ENCODE peak calls at places on chromosomes 1 and 21, in six cellular contexts. One of them, this sample, is unnamed. For H3K4me1, the result is how much of the 10 kb centered on the place peaks cover.

GRCh38 chr21:42465008-42465878 is 30.8 kb downstream of the RSPH1 start:
- DNase-seq in HCT116: no peak
- DNase-seq in heart left ventricle: no peak
- DNase-seq in ovary: no peak
- DNase-seq in CD8-positive, alpha-beta T cell: no peak
- DNase-seq in adrenal gland: peak
- DNase-seq in this sample: no peak

GRCh38 chr1:116855220-116855619 is 54.5 kb upstream of the PTGFRN start:
- DNase-seq in HCT116: no peak
- DNase-seq in CD8-positive, alpha-beta T cell: no peak
- DNase-seq in adrenal gland: peak
- DNase-seq in heart left ventricle: peak
- DNase-seq in ovary: peak
- DNase-seq in this sample: peak

GRCh38 chr1:157116735-157117103 is 17.1 kb upstream of the ETV3L start:
- DNase-seq in adrenal gland: no peak
- DNase-seq in HCT116: no peak
- DNase-seq in ovary: no peak
- DNase-seq in CD8-positive, alpha-beta T cell: no peak
- DNase-seq in heart left ventricle: no peak
- DNase-seq in this sample: no peak

GRCh38 chr1:59985901-59986735 is 59.5 kb upstream of the CYP2J2 start:
- DNase-seq in ovary: no peak
- DNase-seq in CD8-positive, alpha-beta T cell: no peak
- DNase-seq in adrenal gland: no peak
- DNase-seq in heart left ventricle: no peak
- DNase-seq in HCT116: no peak
- DNase-seq in this sample: no peak

GRCh38 chr1:71689635-71690034 is 592.7 kb downstream of the NEGR1 start:
- DNase-seq in adrenal gland: no peak
- DNase-seq in HCT116: no peak
- DNase-seq in ovary: no peak
- DNase-seq in CD8-positive, alpha-beta T cell: no peak
- DNase-seq in heart left ventricle: no peak
- DNase-seq in this sample: no peak

GRCh38 chr1:9842073-9842711 is 18.4 kb upstream of the CLSTN1 start:
- DNase-seq in ovary: no peak
- DNase-seq in CD8-positive, alpha-beta T cell: no peak
- DNase-seq in heart left ventricle: no peak
- DNase-seq in HCT116: no peak
- DNase-seq in adrenal gland: no peak
- DNase-seq in this sample: no peak

GRCh38 chr1:208065862-208066261 is 154.9 kb upstream of the CD34 start:
- DNase-seq in ovary: no peak
- DNase-seq in CD8-positive, alpha-beta T cell: no peak
- DNase-seq in adrenal gland: peak
- DNase-seq in HCT116: no peak
- DNase-seq in heart left ventricle: no peak
- DNase-seq in this sample: no peak

GRCh38 chr1:88311907-88312306 is 372.2 kb upstream of the PKN2 start:
- DNase-seq in HCT116: no peak
- DNase-seq in heart left ventricle: no peak
- DNase-seq in ovary: no peak
- DNase-seq in adrenal gland: no peak
- DNase-seq in CD8-positive, alpha-beta T cell: no peak
- DNase-seq in this sample: no peak

GRCh38 chr1:229377429-229377828 is 34.6 kb upstream of the CCSAP start:
- DNase-seq in ovary: no peak
- DNase-seq in heart left ventricle: no peak
- DNase-seq in adrenal gland: no peak
- DNase-seq in HCT116: no peak
- DNase-seq in CD8-positive, alpha-beta T cell: no peak
- DNase-seq in this sample: no peak

GRCh38 chr1:147266381-147266780 is 23.9 kb downstream of the CHD1L start:
- DNase-seq in HCT116: no peak
- DNase-seq in CD8-positive, alpha-beta T cell: no peak
- DNase-seq in ovary: no peak
- DNase-seq in heart left ventricle: no peak
- DNase-seq in adrenal gland: no peak
- DNase-seq in this sample: no peak

GRCh38 chr1:206706298-206706791 is 21.6 kb downstream of the MAPKAPK2 start:
- DNase-seq in ovary: no peak
- DNase-seq in adrenal gland: peak
- DNase-seq in heart left ventricle: peak
- DNase-seq in HCT116: no peak
- DNase-seq in CD8-positive, alpha-beta T cell: no peak
- DNase-seq in this sample: peak

GRCh38 chr1:78839704-78840277 is 166.7 kb downstream of the ADGRL4 start:
- DNase-seq in adrenal gland: no peak
- DNase-seq in ovary: no peak
- DNase-seq in CD8-positive, alpha-beta T cell: no peak
- DNase-seq in HCT116: peak
- DNase-seq in heart left ventricle: no peak
- DNase-seq in this sample: no peak

GRCh38 chr1:184513966-184514365 is 127.1 kb downstream of the C1orf21 start:
- DNase-seq in adrenal gland: peak
- DNase-seq in heart left ventricle: peak
- DNase-seq in HCT116: no peak
- DNase-seq in CD8-positive, alpha-beta T cell: no peak
- DNase-seq in ovary: no peak
- DNase-seq in this sample: peak

GRCh38 chr21:41805038-41805437 is 38.2 kb upstream of the RIPK4 start:
- DNase-seq in HCT116: no peak
- DNase-seq in adrenal gland: no peak
- DNase-seq in CD8-positive, alpha-beta T cell: no peak
- DNase-seq in heart left ventricle: no peak
- DNase-seq in ovary: no peak
- DNase-seq in this sample: no peak

GRCh38 chr21:20997633-20998455 is at the start of gene NCAM2:
- DNase-seq in ovary: peak
- DNase-seq in heart left ventricle: peak
- DNase-seq in adrenal gland: peak
- DNase-seq in HCT116: no peak
- DNase-seq in CD8-positive, alpha-beta T cell: peak
- DNase-seq in this sample: peak

GRCh38 chr21:38311765-38312164 is 55.0 kb downstream of the KCNJ15 start:
- DNase-seq in HCT116: no peak
- DNase-seq in CD8-positive, alpha-beta T cell: no peak
- DNase-seq in adrenal gland: no peak
- DNase-seq in heart left ventricle: no peak
- DNase-seq in ovary: no peak
- DNase-seq in this sample: no peak

GRCh38 chr1:71919812-71920509 is 362.4 kb downstream of the NEGR1 start:
- DNase-seq in adrenal gland: no peak
- DNase-seq in ovary: no peak
- DNase-seq in HCT116: no peak
- DNase-seq in heart left ventricle: no peak
- DNase-seq in CD8-positive, alpha-beta T cell: no peak
- DNase-seq in this sample: no peak

GRCh38 chr1:117180571-117180970 is 30.2 kb downstream of the VTCN1 start:
- DNase-seq in HCT116: no peak
- DNase-seq in adrenal gland: no peak
- DNase-seq in CD8-positive, alpha-beta T cell: no peak
- DNase-seq in heart left ventricle: no peak
- DNase-seq in ovary: peak
- DNase-seq in this sample: peak

GRCh38 chr21:34910396-34910795 is 138.7 kb downstream of the RUNX1 start:
- DNase-seq in heart left ventricle: no peak
- DNase-seq in ovary: no peak
- DNase-seq in HCT116: no peak
- DNase-seq in CD8-positive, alpha-beta T cell: no peak
- DNase-seq in adrenal gland: no peak
- DNase-seq in this sample: no peak

GRCh38 chr1:26690157-26690556 is 5.7 kb upstream of the ARID1A start:
- DNase-seq in adrenal gland: peak
- DNase-seq in HCT116: no peak
- DNase-seq in CD8-positive, alpha-beta T cell: no peak
- DNase-seq in ovary: no peak
- DNase-seq in heart left ventricle: no peak
- DNase-seq in this sample: no peak

GRCh38 chr1:114585221-114585620 is 3.8 kb upstream of the BCAS2 start:
- DNase-seq in adrenal gland: no peak
- DNase-seq in heart left ventricle: no peak
- DNase-seq in CD8-positive, alpha-beta T cell: no peak
- DNase-seq in ovary: no peak
- DNase-seq in HCT116: no peak
- DNase-seq in this sample: no peak

GRCh38 chr21:15682182-15682895 is 47.4 kb upstream of the USP25 start:
- DNase-seq in ovary: no peak
- DNase-seq in CD8-positive, alpha-beta T cell: no peak
- DNase-seq in heart left ventricle: no peak
- DNase-seq in HCT116: no peak
- DNase-seq in adrenal gland: no peak
- DNase-seq in this sample: no peak

GRCh38 chr1:149931212-149931805 is 3.7 kb upstream of the SF3B4 start:
- DNase-seq in heart left ventricle: no peak
- DNase-seq in HCT116: no peak
- DNase-seq in adrenal gland: no peak
- DNase-seq in CD8-positive, alpha-beta T cell: no peak
- DNase-seq in ovary: no peak
- DNase-seq in this sample: no peak

GRCh38 chr1:149936076-149936991 is at the start of gene MTMR11:
- DNase-seq in heart left ventricle: no peak
- DNase-seq in HCT116: no peak
- DNase-seq in CD8-positive, alpha-beta T cell: no peak
- DNase-seq in adrenal gland: no peak
- DNase-seq in ovary: peak
- DNase-seq in this sample: peak

GRCh38 chr1:149932474-149932873 is 4.2 kb downstream of the MTMR11 start:
- DNase-seq in adrenal gland: no peak
- DNase-seq in CD8-positive, alpha-beta T cell: no peak
- DNase-seq in HCT116: no peak
- DNase-seq in heart left ventricle: no peak
- DNase-seq in ovary: no peak
- DNase-seq in this sample: no peak

GRCh38 chr1:149934326-149934725 is 2.4 kb downstream of the MTMR11 start:
- DNase-seq in adrenal gland: no peak
- DNase-seq in heart left ventricle: no peak
- DNase-seq in HCT116: no peak
- DNase-seq in CD8-positive, alpha-beta T cell: no peak
- DNase-seq in ovary: no peak
- DNase-seq in this sample: no peak

DNA sequence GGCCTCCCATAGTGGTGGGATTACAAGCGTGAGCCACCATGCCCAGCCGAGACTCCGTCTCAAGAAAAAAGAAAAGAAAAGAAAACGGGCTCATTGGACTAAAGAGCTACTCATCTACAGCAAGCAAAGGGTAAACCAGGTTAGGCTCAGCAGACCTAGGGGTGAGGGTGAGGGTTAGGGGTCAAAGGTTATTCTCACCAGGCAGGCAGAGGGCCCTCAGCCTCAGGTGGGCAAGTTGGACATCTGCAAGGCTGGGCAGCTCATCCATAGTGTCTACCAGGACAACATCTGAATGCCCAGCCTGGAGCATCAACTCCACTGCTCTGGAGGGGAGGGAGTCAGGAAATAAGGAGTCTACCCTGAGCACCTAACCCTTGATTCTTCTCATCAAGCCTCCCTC is 3.5 kb downstream of the MTMR11 start:
- DNase-seq in HCT116: no peak
- DNase-seq in ovary: no peak
- DNase-seq in heart left ventricle: no peak
- DNase-seq in adrenal gland: no peak
- DNase-seq in CD8-positive, alpha-beta T cell: no peak
- DNase-seq in this sample: no peak
- H3K4me1 ChIP-seq in HCT116: under half
- H3K4me1 ChIP-seq in ovary: under half
- H3K4me1 ChIP-seq in heart left ventricle: under half
- H3K4me1 ChIP-seq in adrenal gland: under half
- H3K4me1 ChIP-seq in CD8-positive, alpha-beta T cell: under half
- H3K4me1 ChIP-seq in this sample: under half

GRCh38 chr1:247373721-247374141 is 42.1 kb upstream of the ZNF496 start:
- DNase-seq in ovary: peak
- DNase-seq in HCT116: no peak
- DNase-seq in CD8-positive, alpha-beta T cell: peak
- DNase-seq in adrenal gland: peak
- DNase-seq in heart left ventricle: no peak
- DNase-seq in this sample: peak
- H3K4me3 ChIP-seq in ovary: peak
- H3K4me3 ChIP-seq in HCT116: no peak
- H3K4me3 ChIP-seq in CD8-positive, alpha-beta T cell: peak
- H3K4me3 ChIP-seq in adrenal gland: no peak
- H3K4me3 ChIP-seq in heart left ventricle: peak
- H3K4me3 ChIP-seq in this sample: no peak

DNA sequence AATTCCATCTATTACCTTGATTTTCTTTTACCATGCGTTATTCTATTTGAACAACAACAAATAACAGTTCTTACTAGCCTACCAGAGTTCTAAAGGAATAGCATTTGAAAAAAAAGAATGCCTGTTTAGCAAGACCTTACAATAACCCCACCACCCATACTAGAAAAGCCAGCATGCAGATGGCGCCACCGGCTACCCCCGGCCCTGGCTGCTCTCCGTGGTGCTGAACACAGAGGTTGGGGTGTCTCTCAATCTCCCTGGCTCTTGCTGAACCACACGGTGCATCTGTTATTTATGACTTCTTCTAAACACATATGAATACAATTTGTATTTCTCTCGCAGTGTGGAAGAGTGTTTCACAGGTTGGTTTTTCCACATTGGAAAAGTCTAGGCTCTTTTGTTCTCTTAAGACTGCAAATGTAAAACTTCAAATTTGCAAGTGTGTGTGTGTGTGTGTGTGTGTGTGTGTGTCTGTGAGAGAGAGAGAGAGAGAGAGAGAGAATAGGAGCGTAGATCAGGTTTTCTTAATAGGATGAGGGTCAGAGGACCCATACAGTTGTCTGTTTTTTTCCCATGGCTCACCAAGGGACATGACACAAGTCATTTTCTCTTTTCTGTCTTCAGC is 13.6 kb downstream of the GRIK3 start:
- DNase-seq in adrenal gland: no peak
- DNase-seq in CD8-positive, alpha-beta T cell: no peak
- DNase-seq in heart left ventricle: no peak
- DNase-seq in HCT116: no peak
- DNase-seq in ovary: no peak
- DNase-seq in this sample: no peak
- TF ChIP-seq CTCF in adrenal gland: no peak
- TF ChIP-seq CTCF in CD8-positive, alpha-beta T cell: no peak
- TF ChIP-seq CTCF in heart left ventricle: no peak
- TF ChIP-seq CTCF in HCT116: peak
- TF ChIP-seq CTCF in ovary: no peak
- TF ChIP-seq CTCF in this sample: no peak

DNA sequence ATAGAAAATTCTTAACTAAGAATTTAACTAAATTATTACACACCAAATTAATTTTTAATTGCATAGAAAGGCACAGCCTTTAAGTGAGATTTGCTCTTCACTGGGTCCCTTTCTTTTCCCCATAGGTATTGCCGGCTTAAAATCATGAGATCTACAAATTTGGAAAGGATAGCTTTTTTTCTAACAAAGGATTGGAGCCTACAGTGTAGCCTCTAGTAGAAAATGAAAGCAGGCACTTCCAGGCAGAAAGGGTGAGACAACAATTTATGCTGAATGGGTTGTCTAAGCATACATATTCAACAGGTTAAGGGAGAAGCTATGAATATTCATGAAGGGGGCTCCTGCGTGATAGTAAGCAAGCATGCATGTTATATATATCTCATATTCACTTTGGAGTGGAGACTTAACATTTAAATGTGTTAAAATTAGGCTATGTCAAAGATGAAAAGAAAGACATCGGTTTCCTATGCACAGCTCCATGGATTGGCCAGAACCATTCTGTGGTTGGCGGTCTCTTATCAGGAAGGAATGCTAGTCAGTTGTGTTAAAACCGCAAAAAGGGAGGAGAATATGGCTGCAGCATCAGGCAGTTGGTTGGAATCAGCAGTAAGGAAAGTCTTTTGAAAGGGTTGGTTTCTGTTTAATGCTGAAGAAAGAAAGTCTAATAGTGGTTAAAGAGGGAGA is 66.0 kb downstream of the VCAM1 start:
- DNase-seq in HCT116: no peak
- DNase-seq in adrenal gland: no peak
- DNase-seq in ovary: no peak
- DNase-seq in CD8-positive, alpha-beta T cell: no peak
- DNase-seq in heart left ventricle: no peak
- DNase-seq in this sample: no peak
- H3K4me1 ChIP-seq in HCT116: under half
- H3K4me1 ChIP-seq in adrenal gland: under half
- H3K4me1 ChIP-seq in ovary: under half
- H3K4me1 ChIP-seq in CD8-positive, alpha-beta T cell: under half
- H3K4me1 ChIP-seq in heart left ventricle: under half
- H3K4me1 ChIP-seq in this sample: under half

This sample was measured in uterus.